ENCODE peak calls at places on chromosomes 12 and 14, in nine cellular contexts. U, H, I, Q, D, K, L, Z and C are unnamed samples.

GRCh38 chr12:26493656-26494055 is 298.3 kb downstream of the SSPN start:
- DNase-seq in U (no peak), H (no peak), I (no peak), Q (no peak), D (no peak), K (no peak), L (no peak), Z (peak), C (no peak)

GRCh38 chr12:47190271-47190750 is 110.6 kb upstream of the AMIGO2 start:
- DNase-seq in U (peak), H (no peak), I (no peak), Q (no peak), D (no peak), K (peak), L (no peak), Z (peak), C (no peak)

GRCh38 chr14:74141703-74142102 is 56.9 kb downstream of the LIN52 start:
- DNase-seq in U (no peak), H (no peak), I (no peak), Q (no peak), D (no peak), K (no peak), L (no peak), Z (no peak), C (no peak)

GRCh38 chr12:68080577-68080976 is 79.0 kb downstream of the IFNG start:
- DNase-seq in U (no peak), H (no peak), I (no peak), Q (no peak), D (no peak), K (no peak), L (no peak), Z (no peak), C (no peak)

GRCh38 chr12:23217158-23217557 is 592.2 kb downstream of the ETNK1 start:
- DNase-seq in U (no peak), H (no peak), I (no peak), Q (no peak), D (no peak), K (no peak), L (no peak), Z (no peak), C (no peak)

GRCh38 chr14:26394114-26394855 is 203.5 kb downstream of the NOVA1 start:
- DNase-seq in U (no peak), H (no peak), I (peak), Q (no peak), D (no peak), K (peak), L (no peak), Z (peak), C (peak)

GRCh38 chr12:70686299-70686698 is 49.1 kb upstream of the PTPRB start:
- DNase-seq in U (no peak), H (no peak), I (no peak), Q (no peak), D (no peak), K (no peak), L (no peak), Z (no peak), C (no peak)

GRCh38 chr12:105723534-105723933 is 393.0 kb downstream of the C12orf75 start:
- DNase-seq in U (no peak), H (no peak), I (no peak), Q (no peak), D (no peak), K (no peak), L (no peak), Z (no peak), C (no peak)

GRCh38 chr12:116123511-116124258 is 153.8 kb downstream of the MED13L start:
- DNase-seq in U (no peak), H (no peak), I (peak), Q (no peak), D (peak), K (peak), L (no peak), Z (peak), C (peak)

GRCh38 chr14:76947078-76947837 is 81.2 kb downstream of the IRF2BPL start:
- DNase-seq in U (peak), H (peak), I (peak), Q (peak), D (peak), K (peak), L (peak), Z (peak), C (peak)

GRCh38 chr12:105674871-105675699 is 344.6 kb downstream of the C12orf75 start:
- DNase-seq in U (no peak), H (no peak), I (no peak), Q (no peak), D (no peak), K (peak), L (no peak), Z (no peak), C (no peak)

GRCh38 chr12:119780786-119781434 is 96.2 kb downstream of the CIT start:
- DNase-seq in U (no peak), H (no peak), I (no peak), Q (no peak), D (no peak), K (peak), L (no peak), Z (peak), C (no peak)

GRCh38 chr12:67344979-67345710 is 76.0 kb downstream of the CAND1 start:
- DNase-seq in U (no peak), H (no peak), I (no peak), Q (no peak), D (no peak), K (no peak), L (no peak), Z (no peak), C (no peak)

GRCh38 chr14:35420036-35420811 is 15.7 kb upstream of the NFKBIA start:
- DNase-seq in U (no peak), H (no peak), I (no peak), Q (no peak), D (no peak), K (peak), L (no peak), Z (peak), C (no peak)

GRCh38 chr14:91272341-91273272 is 28.1 kb upstream of the GPR68 start:
- DNase-seq in U (no peak), H (no peak), I (no peak), Q (peak), D (no peak), K (no peak), L (no peak), Z (no peak), C (peak)

GRCh38 chr14:67582061-67582460 is 18.0 kb downstream of the PIGH start:
- DNase-seq in U (no peak), H (no peak), I (no peak), Q (no peak), D (no peak), K (no peak), L (no peak), Z (no peak), C (no peak)

GRCh38 chr14:42028607-42029006 is 421.9 kb downstream of the LRFN5 start:
- DNase-seq in U (no peak), H (no peak), I (no peak), Q (no peak), D (no peak), K (no peak), L (no peak), Z (no peak), C (no peak)

GRCh38 chr12:12807970-12808702 is 5.0 kb upstream of the DDX47 start:
- DNase-seq in U (no peak), H (peak), I (peak), Q (no peak), D (peak), K (peak), L (no peak), Z (peak), C (no peak)

GRCh38 chr12:104352106-104352713 is 48.7 kb downstream of the EID3 start:
- DNase-seq in U (no peak), H (peak), I (no peak), Q (no peak), D (no peak), K (no peak), L (no peak), Z (no peak), C (no peak)

GRCh38 chr12:122064034-122064777 is 14.3 kb upstream of the MLXIP start:
- DNase-seq in U (peak), H (peak), I (peak), Q (peak), D (no peak), K (peak), L (no peak), Z (peak), C (peak)

GRCh38 chr12:81128930-81129554 is 51.2 kb downstream of the ACSS3 start:
- DNase-seq in U (no peak), H (no peak), I (peak), Q (no peak), D (no peak), K (peak), L (no peak), Z (peak), C (peak)

GRCh38 chr14:102187044-102187443 is 47.3 kb downstream of the WDR20 start:
- DNase-seq in U (no peak), H (no peak), I (no peak), Q (no peak), D (no peak), K (peak), L (no peak), Z (peak), C (no peak)

GRCh38 chr12:12507121-12507520 is 55.5 kb downstream of the DUSP16 start:
- DNase-seq in U (no peak), H (no peak), I (no peak), Q (no peak), D (no peak), K (no peak), L (no peak), Z (no peak), C (no peak)

GRCh38 chr12:7797698-7798398 is 8.6 kb downstream of the NANOG start:
- DNase-seq in U (no peak), H (no peak), I (no peak), Q (no peak), D (no peak), K (no peak), L (no peak), Z (no peak), C (no peak)

GRCh38 chr12:78018146-78018910 is 187.6 kb downstream of the NAV3 start:
- DNase-seq in U (no peak), H (no peak), I (no peak), Q (no peak), D (no peak), K (peak), L (no peak), Z (no peak), C (no peak)

GRCh38 chr14:92624764-92625163 is 111.2 kb downstream of the RIN3 start:
- DNase-seq in U (no peak), H (no peak), I (no peak), Q (no peak), D (no peak), K (no peak), L (no peak), Z (no peak), C (no peak)

GRCh38 chr12:15978431-15978950 is 67.4 kb downstream of the DERA start:
- DNase-seq in U (no peak), H (no peak), I (no peak), Q (no peak), D (no peak), K (peak), L (no peak), Z (peak), C (no peak)

GRCh38 chr14:24378981-24379906 is 11.3 kb downstream of the NFATC4 start:
- DNase-seq in U (no peak), H (no peak), I (no peak), Q (no peak), D (no peak), K (no peak), L (no peak), Z (no peak), C (no peak)

GRCh38 chr14:61252354-61253063 is 28.6 kb downstream of the TMEM30B start:
- DNase-seq in U (peak), H (peak), I (peak), Q (peak), D (peak), K (peak), L (no peak), Z (peak), C (peak)

GRCh38 chr14:68295316-68295816 is 475.8 kb downstream of the RAD51B start:
- DNase-seq in U (no peak), H (no peak), I (no peak), Q (no peak), D (no peak), K (no peak), L (no peak), Z (no peak), C (no peak)

GRCh38 chr14:59482471-59483331 is 1.5 kb downstream of the L3HYPDH start:
- DNase-seq in U (no peak), H (no peak), I (no peak), Q (no peak), D (no peak), K (peak), L (no peak), Z (peak), C (peak)

GRCh38 chr12:114682920-114683708 is 861 bp downstream of the TBX3 start:
- DNase-seq in U (no peak), H (no peak), I (no peak), Q (peak), D (no peak), K (no peak), L (no peak), Z (peak), C (peak)

GRCh38 chr12:24788886-24789285 is 160.0 kb downstream of the BCAT1 start:
- DNase-seq in U (no peak), H (no peak), I (no peak), Q (no peak), D (no peak), K (no peak), L (no peak), Z (no peak), C (no peak)

GRCh38 chr12:3332190-3332589 is 158.8 kb upstream of the PRMT8 start:
- DNase-seq in U (no peak), H (no peak), I (no peak), Q (no peak), D (no peak), K (no peak), L (no peak), Z (peak), C (no peak)